ENCODE peak calls at places on chromosomes 12 and 14, in nine cellular contexts. U is MM.1S, F is IMR-90, C is coronary artery, N is choroid plexus epithelial cell, O is pancreas, Y is lung, M is BJ, K is testis. I is an unnamed sample.

GRCh38 chr12:91577586-91578539 is 395.2 kb upstream of the DCN start:
- DNase-seq in O (no peak), U (peak), F (peak), K (no peak), C (no peak), Y (no peak), N (peak), M (no peak), I (no peak)

GRCh38 chr14:55850803-55851202 is 267.4 kb upstream of the PELI2 start:
- DNase-seq in Y (no peak), O (no peak), C (no peak), N (peak), U (no peak), F (peak), K (no peak), M (peak), I (no peak)

GRCh38 chr14:68820119-68820518 is 27.3 kb upstream of the ZFP36L1 start:
- DNase-seq in N (no peak), C (no peak), U (no peak), F (no peak), O (no peak), K (no peak), M (no peak), Y (no peak), I (no peak)

GRCh38 chr12:107344035-107344808 is 250.9 kb upstream of the CRY1 start:
- DNase-seq in Y (no peak), F (peak), U (no peak), K (no peak), C (no peak), M (no peak), O (no peak), N (peak), I (no peak)

GRCh38 chr12:122460641-122461040 is 38.2 kb upstream of the CLIP1 start:
- DNase-seq in F (no peak), C (no peak), M (no peak), K (no peak), O (no peak), Y (no peak), N (no peak), U (peak), I (no peak)

GRCh38 chr14:88592016-88592415 is 29.2 kb downstream of the ZC3H14 start:
- DNase-seq in O (no peak), C (no peak), Y (no peak), N (no peak), M (no peak), F (peak), K (no peak), U (no peak), I (no peak)

GRCh38 chr14:91177073-91177796 is 63.4 kb downstream of the DGLUCY start:
- DNase-seq in U (peak), C (no peak), K (peak), M (peak), Y (peak), N (peak), F (peak), O (no peak), I (no peak)

GRCh38 chr12:74259199-74259598 is 278.4 kb upstream of the ATXN7L3B start:
- DNase-seq in N (no peak), K (no peak), Y (no peak), F (no peak), M (no peak), C (no peak), O (no peak), U (no peak), I (no peak)

GRCh38 chr12:99381992-99382391 is 265.6 kb upstream of the GARIN6 start:
- DNase-seq in N (no peak), C (no peak), O (no peak), F (no peak), M (no peak), U (no peak), K (no peak), Y (no peak), I (no peak)

GRCh38 chr14:34826661-34827060 is 48.5 kb downstream of the BAZ1A start:
- DNase-seq in M (no peak), F (peak), N (peak), C (no peak), K (no peak), O (no peak), U (no peak), Y (no peak), I (no peak)

GRCh38 chr12:92503977-92504966 is 198.5 kb upstream of the PLEKHG7 start:
- DNase-seq in M (no peak), F (no peak), Y (no peak), O (peak), N (no peak), C (no peak), U (no peak), K (no peak), I (no peak)

GRCh38 chr12:120117961-120118709 is 1.6 kb upstream of the RAB35 start:
- DNase-seq in C (no peak), M (no peak), F (peak), O (no peak), N (peak), K (no peak), U (no peak), Y (no peak), I (no peak)

GRCh38 chr14:65277027-65277426 is 135.5 kb upstream of the FUT8 start:
- DNase-seq in K (no peak), Y (no peak), F (peak), M (no peak), O (no peak), N (no peak), C (no peak), U (no peak), I (no peak)

GRCh38 chr14:26896447-26896846 is 298.6 kb upstream of the NOVA1 start:
- DNase-seq in N (peak), U (no peak), K (no peak), O (no peak), C (no peak), M (no peak), F (peak), Y (no peak), I (no peak)

GRCh38 chr14:64693766-64694165 is 10.5 kb upstream of the PLEKHG3 start:
- DNase-seq in O (no peak), Y (no peak), N (no peak), U (no peak), C (peak), M (no peak), F (no peak), K (no peak), I (peak)

GRCh38 chr14:99245541-99246511 is 26.2 kb downstream of the BCL11B start:
- DNase-seq in F (no peak), M (no peak), C (no peak), O (no peak), U (no peak), N (no peak), K (no peak), Y (no peak), I (peak)

GRCh38 chr12:89960011-89960507 is 251.4 kb upstream of the ATP2B1 start:
- DNase-seq in C (no peak), N (peak), K (no peak), M (no peak), F (peak), O (no peak), U (no peak), Y (no peak), I (peak)

GRCh38 chr12:94560416-94561221 is 89.7 kb downstream of the TMCC3 start:
- DNase-seq in N (peak), Y (no peak), F (peak), O (peak), K (no peak), M (no peak), C (no peak), U (peak), I (peak)

GRCh38 chr12:112828534-112828933 is 37.0 kb downstream of the RPH3A start:
- DNase-seq in O (no peak), F (no peak), C (peak), M (no peak), U (no peak), K (no peak), N (no peak), Y (no peak), I (no peak)

GRCh38 chr14:22502007-22502406 is 87.0 kb downstream of the DAD1 start:
- DNase-seq in Y (peak), M (no peak), N (no peak), F (no peak), C (no peak), U (no peak), O (no peak), K (no peak), I (peak)

GRCh38 chr14:72615511-72616121 is 278.3 kb downstream of the DPF3 start:
- DNase-seq in Y (no peak), M (no peak), U (no peak), F (peak), C (peak), O (no peak), N (peak), K (no peak), I (no peak)

GRCh38 chr14:35438910-35439713 is 34.6 kb upstream of the NFKBIA start:
- DNase-seq in U (no peak), N (peak), M (no peak), F (no peak), C (no peak), O (no peak), Y (no peak), K (no peak), I (no peak)

GRCh38 chr12:25994252-25994651 is 35.8 kb downstream of the RASSF8 start:
- DNase-seq in U (no peak), N (peak), C (no peak), Y (no peak), O (no peak), F (peak), M (peak), K (no peak), I (no peak)

GRCh38 chr12:30587782-30588181 is 107.9 kb downstream of the IPO8 start:
- DNase-seq in O (no peak), U (no peak), Y (no peak), F (no peak), K (no peak), N (no peak), C (no peak), M (no peak), I (no peak)

GRCh38 chr14:104686624-104687517 is 2.5 kb upstream of the INF2 start:
- DNase-seq in O (peak), N (no peak), K (no peak), Y (no peak), U (no peak), M (no peak), C (no peak), F (no peak), I (peak)

GRCh38 chr14:104689620-104690265 is 325 bp downstream of the INF2 start:
- DNase-seq in Y (no peak), M (no peak), C (no peak), O (peak), U (no peak), K (no peak), F (no peak), N (no peak), I (peak)

GRCh38 chr14:104687601-104688504 is 1.6 kb upstream of the INF2 start:
- DNase-seq in O (peak), C (no peak), K (peak), M (no peak), Y (peak), U (no peak), N (peak), F (no peak), I (peak)

GRCh38 chr14:104688755-104689619 is at the start of gene INF2:
- DNase-seq in O (peak), K (peak), M (no peak), C (no peak), F (peak), U (no peak), Y (no peak), N (peak), I (peak)

DNA sequence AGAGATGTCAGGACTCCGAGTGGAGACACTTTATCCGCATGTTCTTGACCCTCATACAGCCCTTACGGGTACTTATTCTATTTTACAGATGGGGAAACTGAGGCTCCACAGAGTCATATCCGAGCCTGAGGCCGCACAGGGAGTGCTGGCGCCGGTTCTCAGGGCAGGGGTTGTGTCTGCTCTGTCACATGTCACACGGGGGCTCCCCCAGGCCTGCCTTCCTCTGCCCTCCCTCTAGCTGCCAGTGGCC is 988 bp upstream of the INF2 start:
- DNase-seq in U (no peak), K (no peak), C (no peak), O (no peak), F (no peak), Y (no peak), N (no peak), M (no peak), I (no peak)
- TF ChIP-seq CTCF in U (no peak), K (no peak), C (no peak), O (no peak), F (no peak), Y (no peak), N (no peak), M (no peak), I (no peak)

GRCh38 chr12:6215120-6215807 is 15.1 kb downstream of the CD9 start:
- DNase-seq in C (no peak), Y (no peak), U (no peak), F (no peak), O (no peak), K (no peak), N (no peak), M (no peak), I (no peak)
- H3K4me3 ChIP-seq in C (peak), Y (no peak), U (no peak), F (no peak), O (no peak), K (no peak), N (no peak), M (no peak), I (no peak)

DNA sequence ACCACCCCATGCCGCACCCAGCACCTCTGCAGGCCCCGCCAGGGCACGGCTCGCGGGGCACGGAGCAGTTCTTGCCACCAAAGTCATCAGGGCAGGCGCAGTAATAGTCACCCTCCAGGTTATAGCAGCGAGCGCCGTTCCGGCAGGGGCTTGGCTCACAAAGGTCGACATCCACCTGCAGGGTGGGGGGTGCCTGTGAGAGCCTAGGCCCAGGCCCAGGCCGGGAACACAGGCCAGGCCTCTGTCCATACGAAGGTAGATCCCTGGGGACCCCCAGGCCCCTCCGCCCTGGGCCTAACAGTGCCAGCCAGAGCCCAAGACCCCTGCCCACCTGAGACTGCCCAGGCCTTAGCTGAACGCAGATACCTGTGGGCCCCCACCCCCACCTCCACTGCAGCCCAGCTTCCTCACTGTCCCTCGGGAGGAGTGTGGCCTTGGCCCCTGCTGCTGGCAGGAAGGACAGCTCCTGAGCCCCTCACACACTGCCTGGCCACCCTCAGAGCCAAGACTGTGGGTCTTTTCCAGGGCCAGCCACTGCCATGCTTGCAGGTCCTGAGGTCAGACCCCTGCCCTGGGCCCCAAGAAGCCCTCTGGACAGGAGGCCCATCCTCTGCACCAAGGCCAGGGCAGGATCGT is 19.3 kb downstream of the JAG2 start:
- DNase-seq in U (no peak), N (no peak), M (no peak), K (no peak), O (peak), F (no peak), C (no peak), Y (no peak), I (peak)
- TF ChIP-seq CTCF in U (no peak), N (no peak), M (no peak), K (no peak), O (no peak), F (no peak), C (no peak), Y (no peak), I (no peak)

GRCh38 chr14:24673059-24673458 is 39.1 kb upstream of the GZMB start:
- DNase-seq in O (no peak), U (no peak), M (no peak), N (no peak), Y (no peak), K (no peak), F (no peak), C (no peak), I (no peak)
- H3K4me3 ChIP-seq in O (no peak), U (peak), M (no peak), N (no peak), Y (no peak), K (no peak), F (no peak), C (no peak), I (no peak)

GRCh38 chr12:130405332-130405731 is 67.6 kb downstream of the PIWIL1 start:
- DNase-seq in Y (no peak), K (no peak), F (no peak), M (no peak), U (no peak), O (no peak), N (no peak), C (no peak), I (no peak)

GRCh38 chr12:130396667-130397066 is 59.0 kb downstream of the PIWIL1 start:
- DNase-seq in Y (no peak), O (no peak), F (no peak), C (no peak), N (no peak), M (no peak), U (no peak), K (no peak), I (no peak)

GRCh38 chr12:130398089-130398848 is 60.6 kb downstream of the PIWIL1 start:
- DNase-seq in Y (no peak), C (no peak), M (no peak), F (no peak), N (no peak), U (no peak), O (no peak), K (no peak), I (no peak)

GRCh38 chr12:130401703-130402102 is 64.0 kb downstream of the PIWIL1 start:
- DNase-seq in C (no peak), U (no peak), K (no peak), F (no peak), Y (no peak), N (no peak), M (no peak), O (no peak), I (no peak)
- TF ChIP-seq CTCF in C (no peak), U (no peak), K (no peak), F (no peak), Y (no peak), N (no peak), M (no peak), O (no peak), I (no peak)

GRCh38 chr12:13956060-13956590 is 25.3 kb downstream of the GRIN2B start:
- DNase-seq in K (no peak), C (no peak), M (no peak), O (no peak), F (no peak), U (no peak), N (no peak), Y (no peak), I (no peak)
- H3K4me3 ChIP-seq in K (no peak), C (no peak), M (no peak), O (no peak), F (no peak), U (no peak), N (no peak), Y (no peak), I (no peak)